ENCODE peak calls at places on chromosomes 3 and 15, in eight cellular contexts. One of them, this sample, is unnamed.

GRCh38 chr3:126416943-126417342 is 22.2 kb downstream of the CFAP100 start:
- DNase-seq in mesenchymal stem cell: no peak
- DNase-seq in HuH-7.5: no peak
- DNase-seq in cardiac septum: no peak
- DNase-seq in GM19239: no peak
- DNase-seq in MCF 10A: no peak
- DNase-seq in GM20000: no peak
- DNase-seq in putamen: no peak
- DNase-seq in this sample: no peak

GRCh38 chr3:98243843-98244242 is 20.2 kb upstream of the OR5H6 start:
- DNase-seq in cardiac septum: no peak
- DNase-seq in mesenchymal stem cell: no peak
- DNase-seq in GM19239: no peak
- DNase-seq in GM20000: no peak
- DNase-seq in MCF 10A: no peak
- DNase-seq in putamen: no peak
- DNase-seq in HuH-7.5: no peak
- DNase-seq in this sample: no peak

GRCh38 chr3:190166948-190167347 is 46.3 kb upstream of the P3H2 start:
- DNase-seq in mesenchymal stem cell: no peak
- DNase-seq in GM20000: no peak
- DNase-seq in HuH-7.5: no peak
- DNase-seq in GM19239: no peak
- DNase-seq in MCF 10A: no peak
- DNase-seq in cardiac septum: no peak
- DNase-seq in putamen: no peak
- DNase-seq in this sample: no peak

GRCh38 chr3:165713479-165713878 is 123.7 kb downstream of the BCHE start:
- DNase-seq in putamen: no peak
- DNase-seq in GM19239: no peak
- DNase-seq in GM20000: no peak
- DNase-seq in MCF 10A: no peak
- DNase-seq in mesenchymal stem cell: no peak
- DNase-seq in cardiac septum: no peak
- DNase-seq in HuH-7.5: no peak
- DNase-seq in this sample: no peak

GRCh38 chr3:32603064-32603463 is 32.4 kb upstream of the DYNC1LI1 start:
- DNase-seq in cardiac septum: no peak
- DNase-seq in MCF 10A: no peak
- DNase-seq in putamen: no peak
- DNase-seq in GM20000: no peak
- DNase-seq in mesenchymal stem cell: no peak
- DNase-seq in HuH-7.5: no peak
- DNase-seq in GM19239: no peak
- DNase-seq in this sample: no peak

GRCh38 chr15:67240235-67241131 is 14.0 kb downstream of the AAGAB start:
- DNase-seq in MCF 10A: peak; percentile 57
- DNase-seq in GM20000: peak; percentile 17
- DNase-seq in HuH-7.5: no peak
- DNase-seq in cardiac septum: no peak
- DNase-seq in GM19239: no peak
- DNase-seq in putamen: no peak
- DNase-seq in mesenchymal stem cell: no peak
- DNase-seq in this sample: peak; percentile 30

GRCh38 chr3:177603137-177603603 is 405.9 kb upstream of the TBL1XR1 start:
- DNase-seq in mesenchymal stem cell: peak; percentile 48
- DNase-seq in putamen: no peak
- DNase-seq in HuH-7.5: no peak
- DNase-seq in MCF 10A: peak; percentile 17
- DNase-seq in GM20000: no peak
- DNase-seq in GM19239: no peak
- DNase-seq in cardiac septum: no peak
- DNase-seq in this sample: peak; percentile 40

GRCh38 chr15:35690698-35691116 is 144.7 kb upstream of the DPH6 start:
- DNase-seq in mesenchymal stem cell: peak; percentile 66
- DNase-seq in GM20000: no peak
- DNase-seq in putamen: peak; percentile 45
- DNase-seq in HuH-7.5: no peak
- DNase-seq in MCF 10A: no peak
- DNase-seq in GM19239: no peak
- DNase-seq in cardiac septum: no peak
- DNase-seq in this sample: peak; percentile 32

GRCh38 chr3:127701281-127701792 is 28.6 kb downstream of the ABTB1 start:
- DNase-seq in GM19239: no peak
- DNase-seq in mesenchymal stem cell: no peak
- DNase-seq in putamen: no peak
- DNase-seq in GM20000: no peak
- DNase-seq in cardiac septum: peak; percentile 75
- DNase-seq in MCF 10A: no peak
- DNase-seq in HuH-7.5: no peak
- DNase-seq in this sample: no peak

This sample was measured in mammary epithelial cell.